ENCODE peak calls at places on chromosomes 13 and 19, in ten cellular contexts. One of them, this sample, is unnamed.

GRCh38 chr13:98324105-98324504 is 147.0 kb upstream of the RNF113B start:
- DNase-seq in tibial nerve: peak
- DNase-seq in Panc1: no peak
- DNase-seq in astrocyte: peak
- DNase-seq in cardiac muscle cell: no peak
- DNase-seq in suprapubic skin: no peak
- DNase-seq in coronary artery: no peak
- DNase-seq in fibroblast of lung: peak
- DNase-seq in thyroid gland: no peak
- DNase-seq in psoas muscle: no peak
- DNase-seq in this sample: no peak

GRCh38 chr13:28043224-28043623 is 54.7 kb upstream of the URAD start:
- DNase-seq in tibial nerve: no peak
- DNase-seq in Panc1: no peak
- DNase-seq in astrocyte: no peak
- DNase-seq in cardiac muscle cell: no peak
- DNase-seq in suprapubic skin: no peak
- DNase-seq in coronary artery: no peak
- DNase-seq in fibroblast of lung: no peak
- DNase-seq in thyroid gland: no peak
- DNase-seq in psoas muscle: no peak
- DNase-seq in this sample: no peak

GRCh38 chr13:50593228-50593627 is 250.3 kb downstream of the DLEU7 start:
- DNase-seq in tibial nerve: no peak
- DNase-seq in Panc1: no peak
- DNase-seq in astrocyte: peak
- DNase-seq in cardiac muscle cell: no peak
- DNase-seq in suprapubic skin: no peak
- DNase-seq in coronary artery: no peak
- DNase-seq in fibroblast of lung: no peak
- DNase-seq in thyroid gland: no peak
- DNase-seq in psoas muscle: no peak
- DNase-seq in this sample: no peak

GRCh38 chr19:46393456-46394397 is 19.6 kb downstream of the CCDC8 start:
- DNase-seq in tibial nerve: no peak
- DNase-seq in Panc1: no peak
- DNase-seq in astrocyte: no peak
- DNase-seq in cardiac muscle cell: no peak
- DNase-seq in suprapubic skin: no peak
- DNase-seq in coronary artery: no peak
- DNase-seq in fibroblast of lung: no peak
- DNase-seq in thyroid gland: no peak
- DNase-seq in psoas muscle: no peak
- DNase-seq in this sample: peak

GRCh38 chr13:23867027-23867491 is 22.1 kb downstream of the MIPEP start:
- DNase-seq in tibial nerve: no peak
- DNase-seq in Panc1: no peak
- DNase-seq in astrocyte: peak
- DNase-seq in cardiac muscle cell: peak
- DNase-seq in suprapubic skin: no peak
- DNase-seq in coronary artery: no peak
- DNase-seq in fibroblast of lung: peak
- DNase-seq in thyroid gland: peak
- DNase-seq in psoas muscle: no peak
- DNase-seq in this sample: no peak

GRCh38 chr13:30831515-30831914 is 74.6 kb upstream of the MEDAG start:
- DNase-seq in tibial nerve: no peak
- DNase-seq in Panc1: no peak
- DNase-seq in astrocyte: no peak
- DNase-seq in cardiac muscle cell: no peak
- DNase-seq in suprapubic skin: no peak
- DNase-seq in coronary artery: no peak
- DNase-seq in fibroblast of lung: no peak
- DNase-seq in thyroid gland: peak
- DNase-seq in psoas muscle: no peak
- DNase-seq in this sample: no peak

GRCh38 chr13:97072297-97072696 is 78.0 kb upstream of the OXGR1 start:
- DNase-seq in tibial nerve: no peak
- DNase-seq in Panc1: no peak
- DNase-seq in astrocyte: no peak
- DNase-seq in cardiac muscle cell: no peak
- DNase-seq in suprapubic skin: no peak
- DNase-seq in coronary artery: no peak
- DNase-seq in fibroblast of lung: no peak
- DNase-seq in thyroid gland: no peak
- DNase-seq in psoas muscle: no peak
- DNase-seq in this sample: no peak

GRCh38 chr13:41905600-41906254 is 55.2 kb downstream of the VWA8 start:
- DNase-seq in tibial nerve: no peak
- DNase-seq in Panc1: peak
- DNase-seq in astrocyte: peak
- DNase-seq in cardiac muscle cell: peak
- DNase-seq in suprapubic skin: no peak
- DNase-seq in coronary artery: no peak
- DNase-seq in fibroblast of lung: peak
- DNase-seq in thyroid gland: no peak
- DNase-seq in psoas muscle: no peak
- DNase-seq in this sample: no peak

GRCh38 chr19:39831679-39832078 is 2.3 kb downstream of the DYRK1B start:
- DNase-seq in tibial nerve: no peak
- DNase-seq in Panc1: no peak
- DNase-seq in astrocyte: no peak
- DNase-seq in cardiac muscle cell: no peak
- DNase-seq in suprapubic skin: no peak
- DNase-seq in coronary artery: no peak
- DNase-seq in fibroblast of lung: no peak
- DNase-seq in thyroid gland: no peak
- DNase-seq in psoas muscle: no peak
- DNase-seq in this sample: no peak

GRCh38 chr19:39830847-39831246 is 3.1 kb downstream of the DYRK1B start:
- DNase-seq in tibial nerve: no peak
- DNase-seq in Panc1: no peak
- DNase-seq in astrocyte: no peak
- DNase-seq in cardiac muscle cell: no peak
- DNase-seq in suprapubic skin: no peak
- DNase-seq in coronary artery: no peak
- DNase-seq in fibroblast of lung: no peak
- DNase-seq in thyroid gland: no peak
- DNase-seq in psoas muscle: no peak
- DNase-seq in this sample: no peak

GRCh38 chr19:39833464-39834286 is at the start of gene DYRK1B:
- DNase-seq in tibial nerve: peak
- DNase-seq in Panc1: peak
- DNase-seq in astrocyte: peak
- DNase-seq in cardiac muscle cell: peak
- DNase-seq in suprapubic skin: peak
- DNase-seq in coronary artery: peak
- DNase-seq in fibroblast of lung: peak
- DNase-seq in thyroid gland: peak
- DNase-seq in psoas muscle: peak
- DNase-seq in this sample: peak

GRCh38 chr19:39833160-39833463 is 850 bp downstream of the DYRK1B start:
- DNase-seq in tibial nerve: no peak
- DNase-seq in Panc1: no peak
- DNase-seq in astrocyte: no peak
- DNase-seq in cardiac muscle cell: no peak
- DNase-seq in suprapubic skin: no peak
- DNase-seq in coronary artery: no peak
- DNase-seq in fibroblast of lung: no peak
- DNase-seq in thyroid gland: no peak
- DNase-seq in psoas muscle: no peak
- DNase-seq in this sample: no peak

GRCh38 chr19:39832341-39833083 is 1.4 kb downstream of the DYRK1B start:
- DNase-seq in tibial nerve: no peak
- DNase-seq in Panc1: no peak
- DNase-seq in astrocyte: no peak
- DNase-seq in cardiac muscle cell: no peak
- DNase-seq in suprapubic skin: no peak
- DNase-seq in coronary artery: no peak
- DNase-seq in fibroblast of lung: no peak
- DNase-seq in thyroid gland: no peak
- DNase-seq in psoas muscle: no peak
- DNase-seq in this sample: no peak
- H3K4me3 ChIP-seq in tibial nerve: peak
- H3K4me3 ChIP-seq in Panc1: peak
- H3K4me3 ChIP-seq in astrocyte: peak
- H3K4me3 ChIP-seq in cardiac muscle cell: peak
- H3K4me3 ChIP-seq in suprapubic skin: peak
- H3K4me3 ChIP-seq in coronary artery: peak
- H3K4me3 ChIP-seq in fibroblast of lung: peak
- H3K4me3 ChIP-seq in thyroid gland: no peak
- H3K4me3 ChIP-seq in psoas muscle: peak
- H3K4me3 ChIP-seq in this sample: peak

GRCh38 chr13:71171740-71172139 is 695.3 kb downstream of the DACH1 start:
- DNase-seq in tibial nerve: no peak
- DNase-seq in Panc1: no peak
- DNase-seq in astrocyte: no peak
- DNase-seq in cardiac muscle cell: no peak
- DNase-seq in suprapubic skin: no peak
- DNase-seq in coronary artery: no peak
- DNase-seq in fibroblast of lung: no peak
- DNase-seq in thyroid gland: no peak
- DNase-seq in psoas muscle: no peak
- DNase-seq in this sample: no peak

DNA sequence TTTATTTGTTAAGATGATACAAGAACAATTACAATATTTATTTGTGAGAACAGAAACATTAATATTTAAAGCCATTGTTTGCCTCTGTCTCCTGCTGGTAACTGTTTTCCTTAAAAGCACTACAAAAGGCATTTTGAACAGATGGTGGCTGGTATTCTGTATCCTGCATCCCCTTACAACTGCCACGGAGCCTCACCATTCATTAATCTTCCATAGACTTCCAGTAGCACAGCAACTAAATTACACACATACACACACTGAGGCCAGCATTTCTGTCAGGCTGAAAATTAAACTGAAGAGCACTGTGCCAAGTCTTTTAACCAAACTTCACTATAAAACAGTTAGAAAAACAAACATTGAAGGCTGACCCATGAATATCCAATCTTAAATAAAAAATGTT is 697.9 kb downstream of the DACH1 start:
- DNase-seq in tibial nerve: no peak
- DNase-seq in Panc1: no peak
- DNase-seq in astrocyte: peak
- DNase-seq in cardiac muscle cell: no peak
- DNase-seq in suprapubic skin: no peak
- DNase-seq in coronary artery: no peak
- DNase-seq in fibroblast of lung: peak
- DNase-seq in thyroid gland: no peak
- DNase-seq in psoas muscle: no peak
- DNase-seq in this sample: no peak
- H3K27ac ChIP-seq in tibial nerve: no peak
- H3K27ac ChIP-seq in Panc1: no peak
- H3K27ac ChIP-seq in astrocyte: no peak
- H3K27ac ChIP-seq in cardiac muscle cell: no peak
- H3K27ac ChIP-seq in suprapubic skin: no peak
- H3K27ac ChIP-seq in coronary artery: no peak
- H3K27ac ChIP-seq in fibroblast of lung: no peak
- H3K27ac ChIP-seq in thyroid gland: no peak
- H3K27ac ChIP-seq in psoas muscle: no peak
- H3K27ac ChIP-seq in this sample: no peak

GRCh38 chr19:42250249-42250665 is 4.7 kb downstream of the ERF start:
- DNase-seq in tibial nerve: no peak
- DNase-seq in Panc1: no peak
- DNase-seq in astrocyte: no peak
- DNase-seq in cardiac muscle cell: no peak
- DNase-seq in suprapubic skin: no peak
- DNase-seq in coronary artery: peak
- DNase-seq in fibroblast of lung: no peak
- DNase-seq in thyroid gland: no peak
- DNase-seq in psoas muscle: no peak
- DNase-seq in this sample: no peak
- H3K4me3 ChIP-seq in tibial nerve: no peak
- H3K4me3 ChIP-seq in Panc1: no peak
- H3K4me3 ChIP-seq in astrocyte: peak
- H3K4me3 ChIP-seq in cardiac muscle cell: no peak
- H3K4me3 ChIP-seq in suprapubic skin: peak
- H3K4me3 ChIP-seq in coronary artery: peak
- H3K4me3 ChIP-seq in fibroblast of lung: peak
- H3K4me3 ChIP-seq in thyroid gland: no peak
- H3K4me3 ChIP-seq in psoas muscle: peak
- H3K4me3 ChIP-seq in this sample: peak

GRCh38 chr13:110627761-110628476 is 12.6 kb downstream of the NAXD start:
- DNase-seq in tibial nerve: no peak
- DNase-seq in Panc1: no peak
- DNase-seq in astrocyte: no peak
- DNase-seq in cardiac muscle cell: no peak
- DNase-seq in suprapubic skin: peak
- DNase-seq in coronary artery: no peak
- DNase-seq in fibroblast of lung: no peak
- DNase-seq in thyroid gland: no peak
- DNase-seq in psoas muscle: no peak
- DNase-seq in this sample: no peak

GRCh38 chr13:110627351-110627750 is 12.0 kb downstream of the NAXD start:
- DNase-seq in tibial nerve: no peak
- DNase-seq in Panc1: no peak
- DNase-seq in astrocyte: no peak
- DNase-seq in cardiac muscle cell: no peak
- DNase-seq in suprapubic skin: no peak
- DNase-seq in coronary artery: no peak
- DNase-seq in fibroblast of lung: no peak
- DNase-seq in thyroid gland: no peak
- DNase-seq in psoas muscle: no peak
- DNase-seq in this sample: no peak

GRCh38 chr13:110625771-110626321 is 10.5 kb downstream of the NAXD start:
- DNase-seq in tibial nerve: no peak
- DNase-seq in Panc1: no peak
- DNase-seq in astrocyte: no peak
- DNase-seq in cardiac muscle cell: no peak
- DNase-seq in suprapubic skin: no peak
- DNase-seq in coronary artery: no peak
- DNase-seq in fibroblast of lung: no peak
- DNase-seq in thyroid gland: no peak
- DNase-seq in psoas muscle: no peak
- DNase-seq in this sample: no peak

GRCh38 chr13:110626510-110626909 is 11.2 kb downstream of the NAXD start:
- DNase-seq in tibial nerve: no peak
- DNase-seq in Panc1: no peak
- DNase-seq in astrocyte: no peak
- DNase-seq in cardiac muscle cell: no peak
- DNase-seq in suprapubic skin: no peak
- DNase-seq in coronary artery: no peak
- DNase-seq in fibroblast of lung: no peak
- DNase-seq in thyroid gland: no peak
- DNase-seq in psoas muscle: no peak
- DNase-seq in this sample: no peak

DNA sequence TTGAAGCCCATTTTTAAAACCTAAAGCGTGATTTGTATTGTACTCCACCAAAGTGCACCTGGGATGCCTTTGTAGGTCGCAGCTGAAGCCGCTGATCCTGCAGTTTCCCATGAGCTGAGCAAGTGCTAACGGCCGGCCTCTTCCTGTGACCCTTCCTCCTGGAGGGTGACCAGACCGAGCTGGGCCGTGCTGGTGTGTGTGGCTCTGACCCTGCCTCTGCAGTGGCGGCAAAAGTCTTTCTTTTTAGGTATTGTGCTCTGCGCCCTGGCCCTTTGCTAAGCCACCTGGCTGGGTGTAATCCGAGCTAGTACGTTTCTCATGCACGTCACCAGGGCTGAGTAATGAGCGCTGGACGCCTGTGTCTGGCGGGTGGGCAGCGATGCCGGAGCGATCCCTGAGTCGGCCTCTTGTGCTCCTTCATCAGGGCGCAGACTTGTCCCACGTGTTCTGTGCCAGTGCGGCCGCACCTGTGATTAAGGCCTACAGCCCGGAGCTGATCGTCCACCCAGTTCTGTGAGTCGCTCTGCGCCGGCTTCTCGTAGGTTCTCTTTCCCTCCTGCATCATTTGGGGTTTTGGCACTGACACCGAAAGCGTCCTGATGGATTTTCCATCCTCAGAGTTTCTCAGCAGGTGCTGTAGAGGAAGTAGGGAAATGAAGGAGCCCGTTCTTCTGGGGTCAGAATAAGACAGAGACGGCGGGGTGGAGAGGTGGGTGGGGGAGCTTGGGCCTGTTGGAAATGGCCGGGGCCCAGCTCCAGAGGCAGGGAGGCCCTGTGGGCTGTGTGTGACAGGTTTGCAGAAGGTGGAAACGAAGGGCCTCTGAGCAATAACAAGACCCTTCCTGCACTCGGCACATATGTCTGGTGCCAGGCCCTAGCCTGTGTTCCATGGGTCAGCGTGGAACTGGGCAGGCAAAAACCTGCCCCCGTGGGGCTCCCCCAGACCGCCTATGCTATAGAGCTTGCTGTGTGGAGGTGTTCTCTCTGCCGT is 9.7 kb downstream of the NAXD start:
- DNase-seq in tibial nerve: no peak
- DNase-seq in Panc1: no peak
- DNase-seq in astrocyte: no peak
- DNase-seq in cardiac muscle cell: no peak
- DNase-seq in suprapubic skin: no peak
- DNase-seq in coronary artery: no peak
- DNase-seq in fibroblast of lung: no peak
- DNase-seq in thyroid gland: no peak
- DNase-seq in psoas muscle: no peak
- DNase-seq in this sample: no peak
- H3K27ac ChIP-seq in tibial nerve: peak
- H3K27ac ChIP-seq in Panc1: no peak
- H3K27ac ChIP-seq in astrocyte: no peak
- H3K27ac ChIP-seq in cardiac muscle cell: no peak
- H3K27ac ChIP-seq in suprapubic skin: no peak
- H3K27ac ChIP-seq in coronary artery: no peak
- H3K27ac ChIP-seq in fibroblast of lung: no peak
- H3K27ac ChIP-seq in thyroid gland: no peak
- H3K27ac ChIP-seq in psoas muscle: no peak
- H3K27ac ChIP-seq in this sample: no peak

This sample was measured in dorsolateral prefrontal cortex.